ENCODE peak calls at places on chromosomes 16 and 17, in five cellular contexts. G is SHP77 treated with DMSO at 0.1 percent for 48 hours, E is NCI-H510A treated with DMSO at 0.1 percent for 48 hours, U is BJ, F is M059J. A is an unnamed sample.

GRCh38 chr17:51166987-51167931 is 1.0 kb downstream of the NME2 start:
- DNase-seq in G (peak), E (peak), U (no peak), F (peak), A (peak)

GRCh38 chr17:8153550-8153956 is 1.3 kb upstream of the PER1 start:
- DNase-seq in G (no peak), E (no peak), U (peak), F (peak), A (no peak)

GRCh38 chr17:29588561-29589411 is 662 bp downstream of the GIT1 start:
- DNase-seq in G (no peak), E (peak), U (no peak), F (peak), A (peak)

GRCh38 chr16:88448461-88449266 is 4.4 kb upstream of the ZFPM1 start:
- DNase-seq in G (no peak), E (no peak), U (no peak), F (no peak), A (no peak)

GRCh38 chr17:17140590-17140980 is 65.5 kb downstream of the PLD6 start:
- DNase-seq in G (no peak), E (no peak), U (peak), F (peak), A (no peak)

GRCh38 chr16:8183186-8184099 is 406.9 kb downstream of the TMEM114 start:
- DNase-seq in G (no peak), E (no peak), U (no peak), F (no peak), A (no peak)

GRCh38 chr16:28981517-28981916 is 3.3 kb upstream of the LAT start:
- DNase-seq in G (no peak), E (no peak), U (no peak), F (no peak), A (no peak)

GRCh38 chr17:33981713-33982601 is 273.1 kb upstream of the CCL2 start:
- DNase-seq in G (no peak), E (no peak), U (no peak), F (no peak), A (peak)

GRCh38 chr17:7403902-7404736 is at the start of gene TMEM256:
- DNase-seq in G (peak), E (peak), U (peak), F (peak), A (peak)

GRCh38 chr17:64784353-64784798 is 122.3 kb upstream of the SMURF2 start:
- DNase-seq in G (no peak), E (no peak), U (no peak), F (no peak), A (no peak)

GRCh38 chr17:64781394-64781793 is 119.3 kb upstream of the SMURF2 start:
- DNase-seq in G (no peak), E (no peak), U (no peak), F (no peak), A (no peak)

GRCh38 chr16:48559462-48560211 is 50.3 kb downstream of the N4BP1 start:
- DNase-seq in G (no peak), E (no peak), U (no peak), F (peak), A (no peak)

GRCh38 chr16:80121522-80121909 is 419.3 kb upstream of the DYNLRB2 start:
- DNase-seq in G (no peak), E (no peak), U (no peak), F (no peak), A (no peak)

GRCh38 chr17:76246080-76247066 is 6.1 kb upstream of the RNF157 start:
- DNase-seq in G (no peak), E (peak), U (no peak), F (no peak), A (no peak)

GRCh38 chr16:57480754-57481230 is 5.5 kb downstream of the DOK4 start:
- DNase-seq in G (no peak), E (no peak), U (no peak), F (no peak), A (no peak)

A was measured in NCI-H345.